ENCODE peak calls at places on chromosomes 7 and 10, in nine cellular contexts. One of them, this sample, is unnamed.

GRCh38 chr10:21584834-21585530 is 51.0 kb downstream of the MLLT10 start:
- DNase-seq in OCI-LY7: no peak
- DNase-seq in AG09309: no peak
- DNase-seq in HFFc6: no peak
- DNase-seq in AG10803: no peak
- DNase-seq in osteocyte: no peak
- DNase-seq in mucosa of descending colon: no peak
- DNase-seq in fibroblast of the aortic adventitia: no peak
- DNase-seq in spleen: no peak
- DNase-seq in this sample: no peak

GRCh38 chr10:77667426-77668324 is 30.1 kb upstream of the KCNMA1 start:
- DNase-seq in fibroblast of the aortic adventitia: no peak
- DNase-seq in osteocyte: no peak
- DNase-seq in mucosa of descending colon: no peak
- DNase-seq in AG10803: no peak
- DNase-seq in HFFc6: no peak
- DNase-seq in OCI-LY7: no peak
- DNase-seq in AG09309: no peak
- DNase-seq in spleen: no peak
- DNase-seq in this sample: peak; percentile 69

GRCh38 chr10:119892188-119893065 is at the start of gene SEC23IP:
- DNase-seq in AG10803: peak; percentile 94
- DNase-seq in HFFc6: peak; percentile 95
- DNase-seq in mucosa of descending colon: peak; percentile 97
- DNase-seq in AG09309: peak; percentile 81
- DNase-seq in spleen: peak; percentile 99
- DNase-seq in OCI-LY7: peak; percentile 94
- DNase-seq in osteocyte: peak; percentile 98
- DNase-seq in fibroblast of the aortic adventitia: peak; percentile 95
- DNase-seq in this sample: peak; percentile 96

GRCh38 chr10:642186-642890 is 47.1 kb downstream of the DIP2C start:
- DNase-seq in spleen: peak; percentile 51
- DNase-seq in AG10803: no peak
- DNase-seq in HFFc6: no peak
- DNase-seq in osteocyte: no peak
- DNase-seq in AG09309: no peak
- DNase-seq in mucosa of descending colon: peak; percentile 85
- DNase-seq in OCI-LY7: no peak
- DNase-seq in fibroblast of the aortic adventitia: no peak
- DNase-seq in this sample: no peak

GRCh38 chr10:78362406-78363022 is 328.9 kb downstream of the RPS24 start:
- DNase-seq in AG09309: no peak
- DNase-seq in HFFc6: peak; percentile 0
- DNase-seq in AG10803: peak; percentile 61
- DNase-seq in mucosa of descending colon: peak; percentile 14
- DNase-seq in osteocyte: no peak
- DNase-seq in OCI-LY7: no peak
- DNase-seq in fibroblast of the aortic adventitia: no peak
- DNase-seq in spleen: peak; percentile 79
- DNase-seq in this sample: no peak

GRCh38 chr7:129210256-129210988 is 14.4 kb upstream of the AHCYL2 start:
- DNase-seq in osteocyte: peak; percentile 91
- DNase-seq in OCI-LY7: peak; percentile 74
- DNase-seq in HFFc6: peak; percentile 34
- DNase-seq in AG10803: peak; percentile 48
- DNase-seq in fibroblast of the aortic adventitia: peak; percentile 63
- DNase-seq in AG09309: no peak
- DNase-seq in mucosa of descending colon: peak; percentile 89
- DNase-seq in spleen: peak; percentile 93
- DNase-seq in this sample: peak; percentile 69

GRCh38 chr10:127357265-127357664 is 160.9 kb upstream of the INSYN2A start:
- DNase-seq in OCI-LY7: no peak
- DNase-seq in HFFc6: no peak
- DNase-seq in fibroblast of the aortic adventitia: no peak
- DNase-seq in AG10803: no peak
- DNase-seq in mucosa of descending colon: no peak
- DNase-seq in AG09309: no peak
- DNase-seq in spleen: no peak
- DNase-seq in osteocyte: no peak
- DNase-seq in this sample: no peak

GRCh38 chr7:30027065-30027456 is 559 bp upstream of the FKBP14 start:
- DNase-seq in OCI-LY7: peak; percentile 61
- DNase-seq in spleen: no peak
- DNase-seq in osteocyte: no peak
- DNase-seq in AG09309: no peak
- DNase-seq in AG10803: peak; percentile 25
- DNase-seq in fibroblast of the aortic adventitia: no peak
- DNase-seq in mucosa of descending colon: no peak
- DNase-seq in HFFc6: peak; percentile 55
- DNase-seq in this sample: peak; percentile 47

GRCh38 chr10:77926566-77927342 is at the start of gene DLG5:
- DNase-seq in HFFc6: peak; percentile 46
- DNase-seq in spleen: peak; percentile 79
- DNase-seq in AG09309: no peak
- DNase-seq in AG10803: peak; percentile 72
- DNase-seq in mucosa of descending colon: peak; percentile 75
- DNase-seq in fibroblast of the aortic adventitia: peak; percentile 55
- DNase-seq in osteocyte: peak; percentile 86
- DNase-seq in OCI-LY7: no peak
- DNase-seq in this sample: peak; percentile 61

GRCh38 chr10:95758351-95759025 is 2.5 kb downstream of the ENTPD1 start:
- DNase-seq in HFFc6: no peak
- DNase-seq in mucosa of descending colon: no peak
- DNase-seq in AG10803: no peak
- DNase-seq in fibroblast of the aortic adventitia: no peak
- DNase-seq in OCI-LY7: peak; percentile 49
- DNase-seq in AG09309: no peak
- DNase-seq in spleen: no peak
- DNase-seq in osteocyte: no peak
- DNase-seq in this sample: peak; percentile 12

GRCh38 chr7:99011706-99012404 is 132.1 kb downstream of the SMURF1 start:
- DNase-seq in AG10803: no peak
- DNase-seq in OCI-LY7: no peak
- DNase-seq in spleen: no peak
- DNase-seq in fibroblast of the aortic adventitia: no peak
- DNase-seq in osteocyte: peak; percentile 82
- DNase-seq in mucosa of descending colon: no peak
- DNase-seq in HFFc6: no peak
- DNase-seq in AG09309: no peak
- DNase-seq in this sample: no peak

GRCh38 chr7:47373871-47374451 is 207.9 kb downstream of the TNS3 start:
- DNase-seq in HFFc6: no peak
- DNase-seq in OCI-LY7: peak; percentile 33
- DNase-seq in osteocyte: no peak
- DNase-seq in mucosa of descending colon: no peak
- DNase-seq in AG10803: no peak
- DNase-seq in AG09309: no peak
- DNase-seq in fibroblast of the aortic adventitia: no peak
- DNase-seq in spleen: peak; percentile 37
- DNase-seq in this sample: no peak

GRCh38 chr7:91911121-91911520 is 29.5 kb upstream of the AKAP9 start:
- DNase-seq in spleen: no peak
- DNase-seq in HFFc6: no peak
- DNase-seq in AG09309: no peak
- DNase-seq in mucosa of descending colon: no peak
- DNase-seq in fibroblast of the aortic adventitia: no peak
- DNase-seq in osteocyte: no peak
- DNase-seq in AG10803: no peak
- DNase-seq in OCI-LY7: no peak
- DNase-seq in this sample: no peak
- TF ChIP-seq CTCF in spleen: no peak
- TF ChIP-seq CTCF in HFFc6: no peak
- TF ChIP-seq CTCF in AG09309: no peak
- TF ChIP-seq CTCF in mucosa of descending colon: no peak
- TF ChIP-seq CTCF in fibroblast of the aortic adventitia: no peak
- TF ChIP-seq CTCF in osteocyte: no peak
- TF ChIP-seq CTCF in AG10803: no peak
- TF ChIP-seq CTCF in OCI-LY7: no peak
- TF ChIP-seq CTCF in this sample: no peak

DNA sequence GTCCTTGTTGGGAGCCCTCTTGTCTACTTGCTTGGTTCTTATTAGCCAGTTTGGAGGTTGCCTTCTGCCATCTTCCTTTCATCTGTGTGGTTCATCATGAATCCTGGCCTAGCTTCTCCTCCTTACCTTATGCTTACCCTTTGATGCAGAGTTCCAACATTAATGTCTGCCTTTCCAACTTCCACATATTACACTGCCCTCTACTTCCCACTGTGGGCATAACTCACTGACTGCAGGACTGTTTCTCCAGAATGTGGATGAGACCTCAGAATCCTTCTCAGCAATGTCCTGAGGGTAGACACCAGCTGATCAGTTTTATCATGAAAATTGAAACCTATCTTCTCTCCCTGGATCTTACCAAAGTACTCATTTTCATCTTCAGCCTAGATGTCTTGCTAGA is 491.0 kb downstream of the LRMDA start:
- DNase-seq in AG10803: peak; percentile 13
- DNase-seq in fibroblast of the aortic adventitia: peak; percentile 22
- DNase-seq in OCI-LY7: no peak
- DNase-seq in AG09309: no peak
- DNase-seq in mucosa of descending colon: no peak
- DNase-seq in spleen: no peak
- DNase-seq in osteocyte: no peak
- DNase-seq in HFFc6: no peak
- DNase-seq in this sample: peak; percentile 9
- TF ChIP-seq CTCF in AG10803: peak; percentile 42
- TF ChIP-seq CTCF in fibroblast of the aortic adventitia: peak; percentile 43
- TF ChIP-seq CTCF in OCI-LY7: no peak
- TF ChIP-seq CTCF in AG09309: peak; percentile 29
- TF ChIP-seq CTCF in mucosa of descending colon: no peak
- TF ChIP-seq CTCF in spleen: no peak
- TF ChIP-seq CTCF in osteocyte: no peak
- TF ChIP-seq CTCF in HFFc6: peak; percentile 32
- TF ChIP-seq CTCF in this sample: no peak

GRCh38 chr7:107580716-107581383 is 804 bp downstream of the BCAP29 start:
- DNase-seq in OCI-LY7: no peak
- DNase-seq in AG10803: no peak
- DNase-seq in osteocyte: no peak
- DNase-seq in spleen: no peak
- DNase-seq in fibroblast of the aortic adventitia: no peak
- DNase-seq in HFFc6: no peak
- DNase-seq in mucosa of descending colon: no peak
- DNase-seq in AG09309: no peak
- DNase-seq in this sample: peak; percentile 7

GRCh38 chr7:107579546-107579880 is 533 bp upstream of the BCAP29 start:
- DNase-seq in mucosa of descending colon: no peak
- DNase-seq in OCI-LY7: no peak
- DNase-seq in osteocyte: no peak
- DNase-seq in spleen: no peak
- DNase-seq in HFFc6: no peak
- DNase-seq in AG09309: no peak
- DNase-seq in fibroblast of the aortic adventitia: no peak
- DNase-seq in AG10803: no peak
- DNase-seq in this sample: no peak

GRCh38 chr7:107581387-107582013 is 1.5 kb downstream of the BCAP29 start:
- DNase-seq in AG09309: no peak
- DNase-seq in HFFc6: no peak
- DNase-seq in spleen: no peak
- DNase-seq in OCI-LY7: no peak
- DNase-seq in AG10803: peak; percentile 20
- DNase-seq in osteocyte: no peak
- DNase-seq in mucosa of descending colon: no peak
- DNase-seq in fibroblast of the aortic adventitia: peak; percentile 61
- DNase-seq in this sample: peak; percentile 50

GRCh38 chr7:107582906-107583305 is 2.9 kb downstream of the BCAP29 start:
- DNase-seq in fibroblast of the aortic adventitia: peak; percentile 26
- DNase-seq in AG10803: no peak
- DNase-seq in OCI-LY7: no peak
- DNase-seq in AG09309: no peak
- DNase-seq in HFFc6: no peak
- DNase-seq in mucosa of descending colon: no peak
- DNase-seq in spleen: no peak
- DNase-seq in osteocyte: no peak
- DNase-seq in this sample: peak; percentile 11

GRCh38 chr7:107579881-107580715 is at the start of gene BCAP29:
- DNase-seq in AG10803: peak; percentile 57
- DNase-seq in fibroblast of the aortic adventitia: peak; percentile 43
- DNase-seq in AG09309: no peak
- DNase-seq in mucosa of descending colon: peak; percentile 81
- DNase-seq in osteocyte: peak; percentile 90
- DNase-seq in OCI-LY7: peak; percentile 82
- DNase-seq in spleen: peak; percentile 93
- DNase-seq in HFFc6: peak; percentile 48
- DNase-seq in this sample: peak; percentile 71
- TF ChIP-seq CTCF in AG10803: peak; percentile 24
- TF ChIP-seq CTCF in fibroblast of the aortic adventitia: no peak
- TF ChIP-seq CTCF in AG09309: peak; percentile 32
- TF ChIP-seq CTCF in mucosa of descending colon: no peak
- TF ChIP-seq CTCF in osteocyte: peak; percentile 44
- TF ChIP-seq CTCF in OCI-LY7: peak; percentile 39
- TF ChIP-seq CTCF in spleen: peak; percentile 48
- TF ChIP-seq CTCF in HFFc6: peak; percentile 54
- TF ChIP-seq CTCF in this sample: no peak

GRCh38 chr7:156582591-156583123 is 57.9 kb upstream of the RNF32 start:
- DNase-seq in AG09309: no peak
- DNase-seq in fibroblast of the aortic adventitia: no peak
- DNase-seq in HFFc6: no peak
- DNase-seq in AG10803: no peak
- DNase-seq in OCI-LY7: no peak
- DNase-seq in osteocyte: no peak
- DNase-seq in spleen: no peak
- DNase-seq in mucosa of descending colon: no peak
- DNase-seq in this sample: no peak
- TF ChIP-seq CTCF in AG09309: no peak
- TF ChIP-seq CTCF in fibroblast of the aortic adventitia: no peak
- TF ChIP-seq CTCF in HFFc6: no peak
- TF ChIP-seq CTCF in AG10803: no peak
- TF ChIP-seq CTCF in OCI-LY7: peak; percentile 24
- TF ChIP-seq CTCF in osteocyte: no peak
- TF ChIP-seq CTCF in spleen: no peak
- TF ChIP-seq CTCF in mucosa of descending colon: no peak
- TF ChIP-seq CTCF in this sample: no peak

GRCh38 chr7:25006225-25006624 is 26.2 kb upstream of the OSBPL3 start:
- DNase-seq in HFFc6: no peak
- DNase-seq in AG09309: no peak
- DNase-seq in fibroblast of the aortic adventitia: no peak
- DNase-seq in osteocyte: no peak
- DNase-seq in AG10803: no peak
- DNase-seq in spleen: no peak
- DNase-seq in mucosa of descending colon: no peak
- DNase-seq in OCI-LY7: no peak
- DNase-seq in this sample: no peak
- TF ChIP-seq CTCF in HFFc6: no peak
- TF ChIP-seq CTCF in AG09309: no peak
- TF ChIP-seq CTCF in fibroblast of the aortic adventitia: no peak
- TF ChIP-seq CTCF in osteocyte: no peak
- TF ChIP-seq CTCF in AG10803: no peak
- TF ChIP-seq CTCF in spleen: no peak
- TF ChIP-seq CTCF in mucosa of descending colon: no peak
- TF ChIP-seq CTCF in OCI-LY7: no peak
- TF ChIP-seq CTCF in this sample: no peak

GRCh38 chr10:106705576-106706526 is 458.7 kb downstream of the SORCS1 start:
- DNase-seq in osteocyte: no peak
- DNase-seq in mucosa of descending colon: peak; percentile 84
- DNase-seq in HFFc6: peak; percentile 18
- DNase-seq in AG09309: no peak
- DNase-seq in spleen: no peak
- DNase-seq in fibroblast of the aortic adventitia: peak; percentile 45
- DNase-seq in AG10803: peak; percentile 55
- DNase-seq in OCI-LY7: peak; percentile 56
- DNase-seq in this sample: peak; percentile 75
- TF ChIP-seq CTCF in osteocyte: peak; percentile 73
- TF ChIP-seq CTCF in mucosa of descending colon: peak; percentile 54
- TF ChIP-seq CTCF in HFFc6: peak; percentile 91
- TF ChIP-seq CTCF in AG09309: peak; percentile 37
- TF ChIP-seq CTCF in spleen: peak; percentile 71
- TF ChIP-seq CTCF in fibroblast of the aortic adventitia: peak; percentile 48
- TF ChIP-seq CTCF in AG10803: peak; percentile 84
- TF ChIP-seq CTCF in OCI-LY7: peak; percentile 93
- TF ChIP-seq CTCF in this sample: peak; percentile 79

GRCh38 chr7:81111781-81112540 is 193.1 kb upstream of the SEMA3C start:
- DNase-seq in HFFc6: no peak
- DNase-seq in AG09309: no peak
- DNase-seq in mucosa of descending colon: no peak
- DNase-seq in fibroblast of the aortic adventitia: no peak
- DNase-seq in OCI-LY7: no peak
- DNase-seq in spleen: no peak
- DNase-seq in osteocyte: no peak
- DNase-seq in AG10803: peak; percentile 24
- DNase-seq in this sample: no peak
- TF ChIP-seq CTCF in HFFc6: no peak
- TF ChIP-seq CTCF in AG09309: no peak
- TF ChIP-seq CTCF in mucosa of descending colon: no peak
- TF ChIP-seq CTCF in fibroblast of the aortic adventitia: no peak
- TF ChIP-seq CTCF in OCI-LY7: no peak
- TF ChIP-seq CTCF in spleen: no peak
- TF ChIP-seq CTCF in osteocyte: no peak
- TF ChIP-seq CTCF in AG10803: no peak
- TF ChIP-seq CTCF in this sample: no peak